ENCODE peak calls at places on chromosome 18, in four cellular contexts. A is thyroid gland, V is HFFc6, S is upper lobe of right lung. N is an unnamed sample.

GRCh38 chr18:50716902-50717301 is 102.9 kb downstream of the MRO start:
- DNase-seq in A (no peak), V (no peak), S (no peak), N (no peak)

GRCh38 chr18:12318857-12319256 is 10.8 kb downstream of the TUBB6 start:
- DNase-seq in S (no peak), A (no peak), V (no peak), N (no peak)

GRCh38 chr18:24726727-24727539 is 266.5 kb downstream of the HRH4 start:
- DNase-seq in S (no peak), V (peak), A (peak), N (peak)

GRCh38 chr18:78838183-78838582 is 141.4 kb upstream of the SALL3 start:
- DNase-seq in A (no peak), S (no peak), V (no peak), N (no peak)

GRCh38 chr18:42030586-42031182 is 75.7 kb downstream of the PIK3C3 start:
- DNase-seq in S (no peak), V (peak), A (peak), N (no peak)

GRCh38 chr18:61992285-61992684 is 99.5 kb upstream of the RNF152 start:
- DNase-seq in A (no peak), V (peak), S (no peak), N (no peak)

GRCh38 chr18:65755616-65756015 is 4.8 kb downstream of the CDH7 start:
- DNase-seq in S (no peak), V (no peak), A (no peak), N (no peak)

GRCh38 chr18:48837676-48838075 is 113.1 kb downstream of the SMAD7 start:
- DNase-seq in V (no peak), S (peak), A (no peak), N (no peak)

GRCh38 chr18:644395-645004 is 13.0 kb upstream of the TYMS start:
- DNase-seq in A (no peak), S (no peak), V (no peak), N (no peak)

GRCh38 chr18:28176674-28176932 is 327 bp downstream of the CDH2 start:
- DNase-seq in V (no peak), S (no peak), A (no peak), N (no peak)

GRCh38 chr18:32674491-32674890 is 98.3 kb downstream of the KLHL14 start:
- DNase-seq in S (no peak), A (peak), V (no peak), N (no peak)

GRCh38 chr18:72866901-72867701 is 686 bp downstream of the NETO1 start:
- DNase-seq in S (no peak), A (no peak), V (no peak), N (no peak)

GRCh38 chr18:75208836-75209128 is 157 bp downstream of the PTGR3 start:
- DNase-seq in V (no peak), A (no peak), S (no peak), N (no peak)

GRCh38 chr18:37520508-37520907 is 45.1 kb downstream of the CELF4 start:
- DNase-seq in S (no peak), A (no peak), V (no peak), N (no peak)

GRCh38 chr18:68262697-68263293 is 452.1 kb downstream of the TMX3 start:
- DNase-seq in A (no peak), V (peak), S (no peak), N (no peak)

GRCh38 chr18:37409870-37410269 is 155.7 kb downstream of the CELF4 start:
- DNase-seq in V (no peak), A (no peak), S (no peak), N (peak)

GRCh38 chr18:63071566-63072175 is 247.9 kb downstream of the BCL2 start:
- DNase-seq in S (no peak), V (no peak), A (no peak), N (no peak)

GRCh38 chr18:63074987-63075404 is 244.6 kb downstream of the BCL2 start:
- DNase-seq in S (peak), A (peak), V (no peak), N (no peak)

GRCh38 chr18:63069496-63069895 is 250.1 kb downstream of the BCL2 start:
- DNase-seq in V (no peak), A (no peak), S (no peak), N (no peak)

GRCh38 chr18:63070750-63071502 is 248.6 kb downstream of the BCL2 start:
- DNase-seq in S (no peak), V (no peak), A (no peak), N (no peak)

DNA sequence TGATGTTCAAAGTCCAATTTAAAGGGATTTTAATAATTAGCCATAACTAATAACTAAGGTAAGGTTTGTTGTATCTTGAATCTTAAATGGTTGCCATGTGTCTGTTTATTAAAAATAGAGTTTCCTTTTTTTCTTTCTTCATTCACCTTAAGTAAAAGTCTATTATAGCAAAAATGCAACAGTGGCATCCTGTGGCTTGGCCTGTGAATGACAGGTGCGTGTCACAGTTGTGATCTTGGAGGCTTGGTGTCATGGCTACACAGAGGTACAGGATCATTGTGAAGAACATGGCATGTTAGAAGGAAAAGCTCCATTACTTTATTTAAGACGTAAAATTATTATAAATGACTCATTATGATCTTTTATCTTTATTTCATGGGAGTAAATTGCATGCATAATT is 246.1 kb downstream of the BCL2 start:
- DNase-seq in S (no peak), V (no peak), A (no peak), N (no peak)
- TF ChIP-seq CTCF in S (no peak), V (no peak), A (no peak), N (no peak)

GRCh38 chr18:44671914-44672313 is 8.8 kb upstream of the SETBP1 start:
- DNase-seq in S (no peak), V (no peak), A (no peak), N (no peak)

GRCh38 chr18:44672506-44672905 is 8.2 kb upstream of the SETBP1 start:
- DNase-seq in S (no peak), V (no peak), A (no peak), N (no peak)

GRCh38 chr18:44673256-44673950 is 7.3 kb upstream of the SETBP1 start:
- DNase-seq in S (no peak), V (no peak), A (no peak), N (no peak)

GRCh38 chr18:44668280-44668975 is 12.3 kb upstream of the SETBP1 start:
- DNase-seq in S (no peak), A (no peak), V (no peak), N (no peak)
- TF ChIP-seq CTCF in S (no peak), A (no peak), V (no peak), N (no peak)

DNA sequence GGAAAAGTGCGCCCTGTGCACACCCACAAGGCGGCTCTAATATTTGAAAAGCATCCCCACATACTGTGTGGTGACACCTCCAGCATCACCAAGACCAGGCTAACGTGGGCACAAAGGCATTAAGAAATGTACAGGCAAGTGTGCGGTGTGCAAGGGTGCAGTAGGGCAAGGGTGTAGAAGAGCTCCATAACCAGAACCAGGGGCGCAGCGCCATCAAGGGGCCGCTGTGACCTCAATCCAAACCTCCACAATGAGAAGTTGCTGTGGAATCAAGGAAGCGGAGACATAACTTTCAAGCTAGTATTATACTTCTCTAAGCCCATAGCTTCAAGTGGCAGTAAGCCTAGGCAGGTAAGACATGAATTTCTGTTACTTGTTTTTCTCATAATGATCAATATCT is 13.0 kb downstream of the L3MBTL4 start:
- DNase-seq in V (no peak), S (no peak), A (no peak), N (no peak)
- TF ChIP-seq CTCF in V (no peak), S (no peak), A (no peak), N (no peak)

GRCh38 chr18:34158881-34159690 is 65.6 kb downstream of the NOL4 start:
- DNase-seq in V (no peak), S (peak), A (peak), N (no peak)
- TF ChIP-seq CTCF in V (no peak), S (no peak), A (no peak), N (no peak)

DNA sequence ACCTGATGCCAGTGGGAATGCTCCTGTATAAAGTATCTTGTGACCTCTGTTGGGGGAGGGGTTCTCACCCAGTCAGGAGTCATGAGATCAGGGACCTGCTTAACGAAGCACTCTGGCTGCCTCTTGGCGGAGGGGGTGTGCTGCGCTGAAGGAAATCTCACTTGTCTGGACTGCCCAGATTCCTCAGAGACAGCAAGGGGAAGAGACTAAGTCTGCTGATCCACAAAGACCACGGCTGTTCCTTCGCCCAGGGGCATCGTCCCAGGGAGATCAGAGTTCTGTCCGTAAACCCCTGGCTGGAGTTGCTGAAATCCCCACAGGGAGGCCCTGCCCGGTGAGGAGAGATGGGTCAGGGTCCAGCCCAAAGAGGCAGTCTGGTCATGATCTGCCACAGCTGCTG is 168.4 kb downstream of the CCBE1 start:
- DNase-seq in A (no peak), S (no peak), V (no peak), N (no peak)
- TF ChIP-seq CTCF in A (no peak), S (no peak), V (no peak), N (no peak)

GRCh38 chr18:22796069-22796468 is 137.1 kb upstream of the RBBP8 start:
- DNase-seq in S (no peak), V (no peak), A (no peak), N (no peak)

GRCh38 chr18:22800551-22800951 is 132.6 kb upstream of the RBBP8 start:
- DNase-seq in A (no peak), S (no peak), V (no peak), N (no peak)
- TF ChIP-seq CTCF in A (no peak), S (no peak), V (no peak), N (no peak)

DNA sequence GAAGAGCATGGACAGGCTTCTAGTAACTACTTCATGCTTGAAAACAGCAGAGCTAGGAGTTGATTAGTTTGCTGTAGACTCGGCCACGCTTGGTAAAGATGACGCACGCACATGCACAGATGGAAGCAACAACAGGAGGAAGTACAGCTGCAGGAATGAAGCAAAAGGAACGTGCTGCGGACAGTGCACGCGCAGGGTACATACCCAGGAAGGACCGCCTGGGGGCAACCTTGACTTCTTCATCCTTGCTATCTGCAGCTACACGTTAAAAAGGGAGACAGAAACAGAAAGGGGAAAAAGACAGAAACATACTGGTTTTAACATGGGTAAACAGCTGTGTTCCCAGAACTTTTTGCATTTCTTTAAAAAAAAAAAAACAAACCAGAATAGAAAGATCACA is 17.7 kb downstream of the SLC66A2 start:
- DNase-seq in A (no peak), V (peak), S (peak), N (no peak)
- TF ChIP-seq CTCF in A (no peak), V (peak), S (peak), N (no peak)